ENCODE peak calls at places on chromosomes 3 and 15, in six cellular contexts. One of them, this sample, is unnamed.

GRCh38 chr3:66665021-66665695 is 164.3 kb upstream of the LRIG1 start:
- DNase-seq in stimulated activated CD8-positive, alpha-beta memory T cell treated with anti-CD3 and anti-CD28 coated beads, Interleukin-4, amount 100 ng/mL, for 4 hours: no peak
- DNase-seq in A549: no peak
- DNase-seq in AML-193: no peak
- DNase-seq in GM23248: no peak
- DNase-seq in midbrain: no peak
- DNase-seq in this sample: peak; percentile 15

GRCh38 chr3:150547045-150547753 is 612 bp downstream of the EIF2A start:
- DNase-seq in midbrain: no peak
- DNase-seq in stimulated activated CD8-positive, alpha-beta memory T cell treated with anti-CD3 and anti-CD28 coated beads, Interleukin-4, amount 100 ng/mL, for 4 hours: no peak
- DNase-seq in AML-193: peak; percentile 41
- DNase-seq in GM23248: peak; percentile 61
- DNase-seq in A549: peak; percentile 10
- DNase-seq in this sample: no peak

GRCh38 chr15:89551502-89551901 is 23.8 kb upstream of the TICRR start:
- DNase-seq in GM23248: peak; percentile 12
- DNase-seq in AML-193: peak; percentile 6
- DNase-seq in A549: no peak
- DNase-seq in midbrain: no peak
- DNase-seq in stimulated activated CD8-positive, alpha-beta memory T cell treated with anti-CD3 and anti-CD28 coated beads, Interleukin-4, amount 100 ng/mL, for 4 hours: no peak
- DNase-seq in this sample: no peak

GRCh38 chr15:69718916-69719315 is 266.3 kb downstream of the RPLP1 start:
- DNase-seq in stimulated activated CD8-positive, alpha-beta memory T cell treated with anti-CD3 and anti-CD28 coated beads, Interleukin-4, amount 100 ng/mL, for 4 hours: no peak
- DNase-seq in AML-193: peak; percentile 95
- DNase-seq in midbrain: peak; percentile 9
- DNase-seq in GM23248: no peak
- DNase-seq in A549: no peak
- DNase-seq in this sample: peak; percentile 81

GRCh38 chr3:15470261-15470660 is 42.9 kb downstream of the EAF1 start:
- DNase-seq in GM23248: no peak
- DNase-seq in AML-193: no peak
- DNase-seq in midbrain: no peak
- DNase-seq in stimulated activated CD8-positive, alpha-beta memory T cell treated with anti-CD3 and anti-CD28 coated beads, Interleukin-4, amount 100 ng/mL, for 4 hours: no peak
- DNase-seq in A549: peak; percentile 21
- DNase-seq in this sample: no peak

GRCh38 chr3:43233062-43233461 is 53.3 kb upstream of the SNRK start:
- DNase-seq in midbrain: no peak
- DNase-seq in GM23248: no peak
- DNase-seq in A549: no peak
- DNase-seq in stimulated activated CD8-positive, alpha-beta memory T cell treated with anti-CD3 and anti-CD28 coated beads, Interleukin-4, amount 100 ng/mL, for 4 hours: no peak
- DNase-seq in AML-193: no peak
- DNase-seq in this sample: no peak

GRCh38 chr3:53844262-53845102 is 1.7 kb downstream of the CHDH start:
- DNase-seq in midbrain: peak; percentile 10
- DNase-seq in A549: no peak
- DNase-seq in AML-193: no peak
- DNase-seq in GM23248: no peak
- DNase-seq in stimulated activated CD8-positive, alpha-beta memory T cell treated with anti-CD3 and anti-CD28 coated beads, Interleukin-4, amount 100 ng/mL, for 4 hours: no peak
- DNase-seq in this sample: peak; percentile 38

GRCh38 chr3:130709671-130710070 is 37.0 kb downstream of the PIK3R4 start:
- DNase-seq in GM23248: peak; percentile 27
- DNase-seq in midbrain: no peak
- DNase-seq in A549: no peak
- DNase-seq in stimulated activated CD8-positive, alpha-beta memory T cell treated with anti-CD3 and anti-CD28 coated beads, Interleukin-4, amount 100 ng/mL, for 4 hours: no peak
- DNase-seq in AML-193: no peak
- DNase-seq in this sample: no peak

GRCh38 chr15:68231102-68231818 is 1.7 kb upstream of the CLN6 start:
- DNase-seq in A549: no peak
- DNase-seq in GM23248: no peak
- DNase-seq in AML-193: no peak
- DNase-seq in midbrain: no peak
- DNase-seq in stimulated activated CD8-positive, alpha-beta memory T cell treated with anti-CD3 and anti-CD28 coated beads, Interleukin-4, amount 100 ng/mL, for 4 hours: no peak
- DNase-seq in this sample: no peak

GRCh38 chr3:107452436-107452835 is 70.3 kb upstream of the BBX start:
- DNase-seq in stimulated activated CD8-positive, alpha-beta memory T cell treated with anti-CD3 and anti-CD28 coated beads, Interleukin-4, amount 100 ng/mL, for 4 hours: no peak
- DNase-seq in AML-193: no peak
- DNase-seq in GM23248: peak; percentile 83
- DNase-seq in A549: no peak
- DNase-seq in midbrain: no peak
- DNase-seq in this sample: no peak

GRCh38 chr3:58639842-58640241 is 26.7 kb downstream of the FAM3D start:
- DNase-seq in GM23248: no peak
- DNase-seq in stimulated activated CD8-positive, alpha-beta memory T cell treated with anti-CD3 and anti-CD28 coated beads, Interleukin-4, amount 100 ng/mL, for 4 hours: no peak
- DNase-seq in A549: no peak
- DNase-seq in midbrain: no peak
- DNase-seq in AML-193: no peak
- DNase-seq in this sample: no peak

GRCh38 chr3:188113761-188114160 is 40.2 kb upstream of the LPP start:
- DNase-seq in GM23248: no peak
- DNase-seq in A549: no peak
- DNase-seq in AML-193: no peak
- DNase-seq in midbrain: no peak
- DNase-seq in stimulated activated CD8-positive, alpha-beta memory T cell treated with anti-CD3 and anti-CD28 coated beads, Interleukin-4, amount 100 ng/mL, for 4 hours: no peak
- DNase-seq in this sample: no peak

GRCh38 chr3:194396897-194397756 is 1.9 kb downstream of the GP5 start:
- DNase-seq in stimulated activated CD8-positive, alpha-beta memory T cell treated with anti-CD3 and anti-CD28 coated beads, Interleukin-4, amount 100 ng/mL, for 4 hours: no peak
- DNase-seq in midbrain: no peak
- DNase-seq in AML-193: no peak
- DNase-seq in GM23248: no peak
- DNase-seq in A549: no peak
- DNase-seq in this sample: no peak

GRCh38 chr3:178059124-178059523 is 477.1 kb upstream of the KCNMB2 start:
- DNase-seq in GM23248: peak; percentile 13
- DNase-seq in A549: no peak
- DNase-seq in midbrain: no peak
- DNase-seq in stimulated activated CD8-positive, alpha-beta memory T cell treated with anti-CD3 and anti-CD28 coated beads, Interleukin-4, amount 100 ng/mL, for 4 hours: no peak
- DNase-seq in AML-193: no peak
- DNase-seq in this sample: no peak

GRCh38 chr3:16866447-16867025 is 18.2 kb upstream of the PLCL2 start:
- DNase-seq in stimulated activated CD8-positive, alpha-beta memory T cell treated with anti-CD3 and anti-CD28 coated beads, Interleukin-4, amount 100 ng/mL, for 4 hours: no peak
- DNase-seq in midbrain: no peak
- DNase-seq in AML-193: peak; percentile 92
- DNase-seq in A549: no peak
- DNase-seq in GM23248: peak; percentile 69
- DNase-seq in this sample: no peak

GRCh38 chr3:33277193-33277882 is at the start of gene FBXL2:
- DNase-seq in AML-193: no peak
- DNase-seq in midbrain: peak; percentile 44
- DNase-seq in A549: peak; percentile 89
- DNase-seq in GM23248: peak; percentile 69
- DNase-seq in stimulated activated CD8-positive, alpha-beta memory T cell treated with anti-CD3 and anti-CD28 coated beads, Interleukin-4, amount 100 ng/mL, for 4 hours: no peak
- DNase-seq in this sample: no peak

GRCh38 chr3:192887047-192887446 is 30.6 kb downstream of the MB21D2 start:
- DNase-seq in GM23248: no peak
- DNase-seq in AML-193: no peak
- DNase-seq in stimulated activated CD8-positive, alpha-beta memory T cell treated with anti-CD3 and anti-CD28 coated beads, Interleukin-4, amount 100 ng/mL, for 4 hours: no peak
- DNase-seq in midbrain: no peak
- DNase-seq in A549: peak; percentile 93
- DNase-seq in this sample: no peak

GRCh38 chr3:137642305-137642704 is 121.8 kb upstream of the SOX14 start:
- DNase-seq in AML-193: no peak
- DNase-seq in GM23248: no peak
- DNase-seq in midbrain: no peak
- DNase-seq in A549: no peak
- DNase-seq in stimulated activated CD8-positive, alpha-beta memory T cell treated with anti-CD3 and anti-CD28 coated beads, Interleukin-4, amount 100 ng/mL, for 4 hours: no peak
- DNase-seq in this sample: no peak

GRCh38 chr3:73363093-73363492 is 261.6 kb downstream of the PDZRN3 start:
- DNase-seq in GM23248: no peak
- DNase-seq in A549: no peak
- DNase-seq in midbrain: no peak
- DNase-seq in AML-193: no peak
- DNase-seq in stimulated activated CD8-positive, alpha-beta memory T cell treated with anti-CD3 and anti-CD28 coated beads, Interleukin-4, amount 100 ng/mL, for 4 hours: no peak
- DNase-seq in this sample: no peak

GRCh38 chr3:51099794-51100542 is 285.1 kb upstream of the MANF start:
- DNase-seq in GM23248: peak; percentile 81
- DNase-seq in midbrain: peak; percentile 4
- DNase-seq in A549: peak; percentile 49
- DNase-seq in AML-193: peak; percentile 37
- DNase-seq in stimulated activated CD8-positive, alpha-beta memory T cell treated with anti-CD3 and anti-CD28 coated beads, Interleukin-4, amount 100 ng/mL, for 4 hours: no peak
- DNase-seq in this sample: peak; percentile 14

GRCh38 chr15:40314723-40315276 is 7.1 kb upstream of the PLCB2 start:
- DNase-seq in A549: no peak
- DNase-seq in stimulated activated CD8-positive, alpha-beta memory T cell treated with anti-CD3 and anti-CD28 coated beads, Interleukin-4, amount 100 ng/mL, for 4 hours: no peak
- DNase-seq in GM23248: peak; percentile 91
- DNase-seq in midbrain: no peak
- DNase-seq in AML-193: no peak
- DNase-seq in this sample: no peak

GRCh38 chr3:165742351-165742750 is 94.9 kb downstream of the BCHE start:
- DNase-seq in GM23248: no peak
- DNase-seq in AML-193: no peak
- DNase-seq in stimulated activated CD8-positive, alpha-beta memory T cell treated with anti-CD3 and anti-CD28 coated beads, Interleukin-4, amount 100 ng/mL, for 4 hours: no peak
- DNase-seq in midbrain: no peak
- DNase-seq in A549: no peak
- DNase-seq in this sample: no peak

GRCh38 chr15:67126551-67127333 is 61.3 kb downstream of the SMAD3 start:
- DNase-seq in GM23248: peak; percentile 20
- DNase-seq in AML-193: no peak
- DNase-seq in stimulated activated CD8-positive, alpha-beta memory T cell treated with anti-CD3 and anti-CD28 coated beads, Interleukin-4, amount 100 ng/mL, for 4 hours: no peak
- DNase-seq in A549: no peak
- DNase-seq in midbrain: no peak
- DNase-seq in this sample: no peak

GRCh38 chr3:120193554-120193953 is 91.5 kb downstream of the GPR156 start:
- DNase-seq in GM23248: no peak
- DNase-seq in stimulated activated CD8-positive, alpha-beta memory T cell treated with anti-CD3 and anti-CD28 coated beads, Interleukin-4, amount 100 ng/mL, for 4 hours: no peak
- DNase-seq in midbrain: no peak
- DNase-seq in AML-193: no peak
- DNase-seq in A549: no peak
- DNase-seq in this sample: no peak

GRCh38 chr3:195102609-195103467 is 168.1 kb downstream of the XXYLT1 start:
- DNase-seq in stimulated activated CD8-positive, alpha-beta memory T cell treated with anti-CD3 and anti-CD28 coated beads, Interleukin-4, amount 100 ng/mL, for 4 hours: no peak
- DNase-seq in GM23248: peak; percentile 96
- DNase-seq in AML-193: peak; percentile 34
- DNase-seq in A549: peak; percentile 82
- DNase-seq in midbrain: no peak
- DNase-seq in this sample: peak; percentile 17

GRCh38 chr3:197734667-197735318 is 1.9 kb downstream of the RUBCN start:
- DNase-seq in stimulated activated CD8-positive, alpha-beta memory T cell treated with anti-CD3 and anti-CD28 coated beads, Interleukin-4, amount 100 ng/mL, for 4 hours: no peak
- DNase-seq in midbrain: no peak
- DNase-seq in GM23248: no peak
- DNase-seq in AML-193: peak; percentile 85
- DNase-seq in A549: no peak
- DNase-seq in this sample: peak; percentile 59

GRCh38 chr3:129686941-129687340 is 80.5 kb upstream of the PLXND1 start:
- DNase-seq in GM23248: no peak
- DNase-seq in AML-193: no peak
- DNase-seq in midbrain: peak; percentile 56
- DNase-seq in stimulated activated CD8-positive, alpha-beta memory T cell treated with anti-CD3 and anti-CD28 coated beads, Interleukin-4, amount 100 ng/mL, for 4 hours: no peak
- DNase-seq in A549: peak; percentile 59
- DNase-seq in this sample: peak; percentile 87

This sample was measured in pons.